ENCODE peak calls at places on chromosomes 7 and 10, in eight cellular contexts. U is prostate gland; L is SK-N-SH; M is AG08396; O is activated effector memory CD4-positive, alpha-beta T cell treated with Interleukin-2 at 50 U/mL for 16 hours; Y is sciatic nerve; Q is NCI-H1417; S is amygdala. H is an unnamed sample.

GRCh38 chr7:140649566-140650205 is 9.1 kb upstream of the DENND2A start:
- DNase-seq in Y (no peak), M (no peak), O (no peak), S (no peak), Q (no peak), L (no peak), U (no peak), H (no peak)

GRCh38 chr10:99850767-99851127 is 68.3 kb downstream of the ABCC2 start:
- DNase-seq in U (no peak), O (no peak), Y (no peak), Q (no peak), M (no peak), L (no peak), S (no peak), H (no peak)

GRCh38 chr7:149188637-149189259 is 6.6 kb upstream of the ZNF282 start:
- DNase-seq in Y (no peak), S (no peak), Q (no peak), U (no peak), O (no peak), M (no peak), L (peak), H (no peak)

GRCh38 chr10:104045151-104046089 is 40.3 kb downstream of the COL17A1 start:
- DNase-seq in L (peak), U (no peak), O (no peak), Y (no peak), M (peak), S (no peak), Q (peak), H (no peak)

GRCh38 chr7:155369766-155370165 is 72.1 kb downstream of the INSIG1 start:
- DNase-seq in O (no peak), M (no peak), S (no peak), Q (no peak), L (no peak), Y (no peak), U (no peak), H (no peak)

GRCh38 chr10:75108684-75109458 is 2.6 kb upstream of the SAMD8 start:
- DNase-seq in U (no peak), Y (no peak), Q (no peak), L (peak), M (peak), S (no peak), O (no peak), H (no peak)

GRCh38 chr10:35650894-35651293 is 8.8 kb upstream of the FZD8 start:
- DNase-seq in L (no peak), Y (no peak), U (no peak), M (no peak), Q (no peak), O (no peak), S (no peak), H (no peak)

GRCh38 chr7:159121068-159121467 is 23.6 kb downstream of the VIPR2 start:
- DNase-seq in U (no peak), Q (no peak), S (no peak), O (no peak), M (no peak), Y (no peak), L (no peak), H (no peak)

GRCh38 chr7:118060692-118061091 is 123.3 kb upstream of the LSM8 start:
- DNase-seq in Q (no peak), S (no peak), L (no peak), U (no peak), O (no peak), M (no peak), Y (no peak), H (no peak)

GRCh38 chr7:23216021-23216420 is 30.6 kb upstream of the GPNMB start:
- DNase-seq in Q (no peak), L (no peak), M (no peak), S (no peak), Y (no peak), U (no peak), O (no peak), H (no peak)

GRCh38 chr7:79709574-79710409 is 256.3 kb upstream of the MAGI2 start:
- DNase-seq in Y (no peak), Q (no peak), M (no peak), U (no peak), O (no peak), S (no peak), L (no peak), H (no peak)

GRCh38 chr10:62662471-62662870 is 142.0 kb upstream of the ADO start:
- DNase-seq in S (no peak), M (no peak), L (no peak), U (no peak), Q (no peak), Y (no peak), O (no peak), H (no peak)

GRCh38 chr10:112336556-112337201 is 37.2 kb upstream of the ACSL5 start:
- DNase-seq in S (no peak), O (no peak), L (no peak), Y (no peak), U (no peak), M (no peak), Q (no peak), H (no peak)

GRCh38 chr7:77479536-77480088 is 57.5 kb upstream of the PTPN12 start:
- DNase-seq in M (no peak), L (no peak), Q (no peak), S (no peak), Y (no peak), O (no peak), U (peak), H (no peak)

GRCh38 chr7:105107458-105107857 is 93.5 kb downstream of the KMT2E start:
- DNase-seq in M (no peak), O (no peak), L (no peak), Q (no peak), Y (no peak), U (no peak), S (no peak), H (no peak)

GRCh38 chr10:120475844-120476791 is 19.1 kb downstream of the PLPP4 start:
- DNase-seq in U (no peak), Y (no peak), S (no peak), O (no peak), M (no peak), L (no peak), Q (no peak), H (no peak)

GRCh38 chr7:121872831-121873764 is at the start of gene PTPRZ1:
- DNase-seq in Q (peak), U (peak), L (peak), M (peak), S (no peak), O (no peak), Y (peak), H (no peak)

GRCh38 chr10:784759-785538 is 95.5 kb upstream of the DIP2C start:
- DNase-seq in M (peak), Y (no peak), U (peak), S (no peak), Q (peak), L (peak), O (no peak), H (no peak)

GRCh38 chr7:106504620-106505019 is 156.3 kb downstream of the CCDC71L start:
- DNase-seq in M (no peak), S (no peak), Y (no peak), O (no peak), U (no peak), L (no peak), Q (no peak), H (no peak)

GRCh38 chr10:62960416-62960815 is 144.2 kb upstream of the EGR2 start:
- DNase-seq in Q (no peak), O (no peak), L (no peak), M (no peak), U (no peak), S (no peak), Y (no peak), H (no peak)

GRCh38 chr7:4837814-4838625 is 23.8 kb downstream of the PAPOLB start:
- DNase-seq in O (no peak), L (peak), M (no peak), S (no peak), Q (peak), U (no peak), Y (no peak), H (no peak)

GRCh38 chr10:113381906-113382562 is 170.8 kb upstream of the HABP2 start:
- DNase-seq in O (no peak), U (no peak), M (peak), Y (no peak), S (no peak), Q (no peak), L (no peak), H (no peak)

GRCh38 chr7:25402528-25402927 is 174.2 kb upstream of the NPVF start:
- DNase-seq in Y (no peak), O (no peak), L (no peak), S (no peak), Q (no peak), M (no peak), U (no peak), H (no peak)

GRCh38 chr10:52387744-52388143 is 73.7 kb downstream of the DKK1 start:
- DNase-seq in M (no peak), Y (no peak), L (no peak), O (no peak), S (no peak), Q (no peak), U (no peak), H (no peak)

GRCh38 chr7:147053761-147054160 is 937.2 kb downstream of the CNTNAP2 start:
- DNase-seq in O (no peak), L (no peak), Y (no peak), S (no peak), U (no peak), M (no peak), Q (no peak), H (no peak)

GRCh38 chr10:104680467-104681401 is 39.6 kb downstream of the SORCS3 start:
- DNase-seq in Y (no peak), S (no peak), M (no peak), U (no peak), Q (peak), L (peak), O (no peak), H (no peak)

GRCh38 chr7:140260338-140260737 is 83.6 kb upstream of the KDM7A start:
- DNase-seq in Y (no peak), U (no peak), O (no peak), Q (no peak), M (no peak), L (no peak), S (no peak), H (no peak)

GRCh38 chr7:45179666-45180065 is 22.1 kb downstream of the RAMP3 start:
- DNase-seq in U (no peak), O (no peak), Y (peak), L (no peak), S (no peak), Q (no peak), M (no peak), H (no peak)

GRCh38 chr10:125236091-125236490 is 75.7 kb upstream of the CTBP2 start:
- DNase-seq in O (no peak), S (no peak), Q (no peak), U (no peak), Y (no peak), M (no peak), L (no peak), H (no peak)

GRCh38 chr10:59465089-59465488 is 102.7 kb upstream of the FAM13C start:
- DNase-seq in S (no peak), U (no peak), O (no peak), M (peak), Y (no peak), Q (no peak), L (no peak), H (no peak)

H was measured in T-helper 22 cell.